ENCODE peak calls at places on chromosomes 3 and 15, in four cellular contexts. One of them, this sample, is unnamed.

GRCh38 chr15:74962219-74962618 is 5.6 kb upstream of the RPP25 start:
- DNase-seq in lower leg skin: no peak
- DNase-seq in endothelial cell of umbilical vein: no peak
- DNase-seq in Peyer's patch: no peak
- DNase-seq in this sample: no peak

GRCh38 chr15:36688310-36689102 is 109.1 kb downstream of the CDIN1 start:
- DNase-seq in Peyer's patch: no peak
- DNase-seq in lower leg skin: no peak
- DNase-seq in endothelial cell of umbilical vein: peak
- DNase-seq in this sample: no peak

GRCh38 chr3:34998905-34999304 is 640.4 kb upstream of the ARPP21 start:
- DNase-seq in lower leg skin: no peak
- DNase-seq in endothelial cell of umbilical vein: no peak
- DNase-seq in Peyer's patch: no peak
- DNase-seq in this sample: no peak

GRCh38 chr3:81022339-81022738 is 739.1 kb downstream of the GBE1 start:
- DNase-seq in Peyer's patch: no peak
- DNase-seq in endothelial cell of umbilical vein: no peak
- DNase-seq in lower leg skin: no peak
- DNase-seq in this sample: no peak

GRCh38 chr15:68991723-68992122 is 22.8 kb upstream of the NOX5 start:
- DNase-seq in endothelial cell of umbilical vein: no peak
- DNase-seq in Peyer's patch: no peak
- DNase-seq in lower leg skin: no peak
- DNase-seq in this sample: no peak

GRCh38 chr3:72413228-72413627 is 435.0 kb downstream of the SHQ1 start:
- DNase-seq in endothelial cell of umbilical vein: peak
- DNase-seq in lower leg skin: no peak
- DNase-seq in Peyer's patch: no peak
- DNase-seq in this sample: no peak

GRCh38 chr15:29055876-29056275 is 170.1 kb downstream of the APBA2 start:
- DNase-seq in lower leg skin: no peak
- DNase-seq in endothelial cell of umbilical vein: no peak
- DNase-seq in Peyer's patch: no peak
- DNase-seq in this sample: no peak

GRCh38 chr3:183817639-183818038 is 7.7 kb downstream of the MAP6D1 start:
- DNase-seq in endothelial cell of umbilical vein: no peak
- DNase-seq in Peyer's patch: no peak
- DNase-seq in lower leg skin: no peak
- DNase-seq in this sample: no peak

GRCh38 chr3:59386165-59386564 is 336.3 kb upstream of the CFAP20DC start:
- DNase-seq in lower leg skin: no peak
- DNase-seq in Peyer's patch: no peak
- DNase-seq in endothelial cell of umbilical vein: no peak
- DNase-seq in this sample: no peak

GRCh38 chr3:129389572-129389937 is 38.9 kb downstream of the EFCAB12 start:
- DNase-seq in endothelial cell of umbilical vein: peak
- DNase-seq in lower leg skin: no peak
- DNase-seq in Peyer's patch: no peak
- DNase-seq in this sample: no peak

GRCh38 chr3:60652829-60653228 is 598.4 kb downstream of the FHIT start:
- DNase-seq in Peyer's patch: no peak
- DNase-seq in endothelial cell of umbilical vein: no peak
- DNase-seq in lower leg skin: no peak
- DNase-seq in this sample: no peak

GRCh38 chr3:177329854-177330253 is 132.6 kb upstream of the TBL1XR1 start:
- DNase-seq in lower leg skin: no peak
- DNase-seq in Peyer's patch: no peak
- DNase-seq in endothelial cell of umbilical vein: no peak
- DNase-seq in this sample: peak

GRCh38 chr15:85500060-85500708 is 119.8 kb downstream of the AKAP13 start:
- DNase-seq in endothelial cell of umbilical vein: no peak
- DNase-seq in lower leg skin: no peak
- DNase-seq in Peyer's patch: no peak
- DNase-seq in this sample: no peak

GRCh38 chr15:63726491-63726890 is 107.3 kb downstream of the HERC1 start:
- DNase-seq in lower leg skin: no peak
- DNase-seq in Peyer's patch: no peak
- DNase-seq in endothelial cell of umbilical vein: no peak
- DNase-seq in this sample: no peak

GRCh38 chr15:39442898-39443297 is 138.0 kb upstream of the THBS1 start:
- DNase-seq in endothelial cell of umbilical vein: no peak
- DNase-seq in Peyer's patch: no peak
- DNase-seq in lower leg skin: no peak
- DNase-seq in this sample: no peak

GRCh38 chr3:115699741-115700140 is 76.4 kb downstream of the GAP43 start:
- DNase-seq in endothelial cell of umbilical vein: no peak
- DNase-seq in lower leg skin: no peak
- DNase-seq in Peyer's patch: no peak
- DNase-seq in this sample: no peak

GRCh38 chr3:50612234-50612972 is 829 bp upstream of the CISH start:
- DNase-seq in Peyer's patch: no peak
- DNase-seq in endothelial cell of umbilical vein: no peak
- DNase-seq in lower leg skin: no peak
- DNase-seq in this sample: no peak

GRCh38 chr3:47082519-47082918 is 81.4 kb downstream of the SETD2 start:
- DNase-seq in lower leg skin: no peak
- DNase-seq in Peyer's patch: no peak
- DNase-seq in endothelial cell of umbilical vein: no peak
- DNase-seq in this sample: no peak

GRCh38 chr3:65833761-65834505 is 204.8 kb downstream of the MAGI1 start:
- DNase-seq in Peyer's patch: no peak
- DNase-seq in lower leg skin: no peak
- DNase-seq in endothelial cell of umbilical vein: peak
- DNase-seq in this sample: no peak
- H3K4me3 ChIP-seq in Peyer's patch: no peak
- H3K4me3 ChIP-seq in lower leg skin: no peak
- H3K4me3 ChIP-seq in endothelial cell of umbilical vein: no peak
- H3K4me3 ChIP-seq in this sample: no peak

DNA sequence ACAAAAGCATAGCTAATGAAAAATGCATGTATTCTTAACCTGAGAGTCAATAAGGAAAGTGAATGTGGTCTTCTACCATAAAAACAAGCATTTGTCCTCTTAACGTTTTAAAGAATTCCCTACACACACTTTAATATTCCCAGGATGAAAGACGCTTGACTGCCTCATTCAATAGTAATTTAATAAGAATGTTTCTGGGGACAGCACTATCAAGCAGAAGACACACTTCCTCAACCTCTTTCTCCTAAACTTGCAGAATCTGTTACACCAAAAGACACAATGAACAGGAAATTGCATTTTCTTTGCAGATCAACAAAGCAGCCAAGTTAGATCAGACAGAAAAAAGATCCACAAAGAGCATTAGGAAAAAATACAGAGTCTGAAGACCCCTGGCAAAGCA is 97.7 kb downstream of the PLCH1 start:
- DNase-seq in lower leg skin: no peak
- DNase-seq in Peyer's patch: no peak
- DNase-seq in endothelial cell of umbilical vein: no peak
- DNase-seq in this sample: no peak
- H3K4me3 ChIP-seq in lower leg skin: no peak
- H3K4me3 ChIP-seq in Peyer's patch: no peak
- H3K4me3 ChIP-seq in endothelial cell of umbilical vein: no peak
- H3K4me3 ChIP-seq in this sample: no peak

GRCh38 chr15:33543957-33544356 is 233.2 kb downstream of the RYR3 start:
- DNase-seq in lower leg skin: no peak
- DNase-seq in Peyer's patch: no peak
- DNase-seq in endothelial cell of umbilical vein: no peak
- DNase-seq in this sample: no peak
- H3K4me3 ChIP-seq in lower leg skin: no peak
- H3K4me3 ChIP-seq in Peyer's patch: no peak
- H3K4me3 ChIP-seq in endothelial cell of umbilical vein: no peak
- H3K4me3 ChIP-seq in this sample: no peak

GRCh38 chr15:88704791-88705768 is 66.3 kb downstream of the ISG20 start:
- DNase-seq in lower leg skin: no peak
- DNase-seq in Peyer's patch: no peak
- DNase-seq in endothelial cell of umbilical vein: peak
- DNase-seq in this sample: peak
- H3K4me3 ChIP-seq in lower leg skin: peak
- H3K4me3 ChIP-seq in Peyer's patch: peak
- H3K4me3 ChIP-seq in endothelial cell of umbilical vein: peak
- H3K4me3 ChIP-seq in this sample: peak